ENCODE peak calls at places on chromosomes 12 and 14, in ten cellular contexts. N, U, B, M, S, V, L, Q, E and F are unnamed samples.

GRCh38 chr12:57775044-57775443 is 2.6 kb downstream of the EEF1AKMT3 start:
- DNase-seq in N (no peak), S (no peak), U (no peak), L (no peak), M (no peak), Q (no peak), E (no peak), B (no peak), V (no peak), F (no peak)

GRCh38 chr12:39780527-39781446 is 161.2 kb upstream of the ABCD2 start:
- DNase-seq in U (no peak), Q (no peak), S (no peak), M (no peak), N (no peak), V (no peak), B (no peak), L (no peak), E (no peak), F (no peak)

GRCh38 chr12:47236109-47236714 is 156.5 kb upstream of the AMIGO2 start:
- DNase-seq in V (no peak), M (peak; percentile 68), U (peak; percentile 88), S (no peak), E (no peak), L (no peak), Q (no peak), B (peak; percentile 90), N (no peak), F (no peak)

GRCh38 chr14:61566537-61567225 is 128.6 kb upstream of the HIF1A start:
- DNase-seq in V (no peak), B (peak; percentile 83), L (no peak), N (no peak), Q (no peak), S (no peak), E (no peak), U (peak; percentile 76), M (peak; percentile 66), F (no peak)

GRCh38 chr12:108967869-108968540 is 52.9 kb downstream of the SVOP start:
- DNase-seq in S (no peak), M (peak; percentile 9), U (no peak), Q (no peak), B (no peak), L (no peak), V (no peak), N (no peak), E (no peak), F (no peak)

GRCh38 chr12:3976351-3976938 is 103.2 kb upstream of the PARP11 start:
- DNase-seq in V (no peak), M (no peak), S (no peak), L (no peak), E (no peak), B (no peak), Q (no peak), U (no peak), N (no peak), F (no peak)

GRCh38 chr14:65238456-65238855 is 136.1 kb upstream of the MAX start:
- DNase-seq in U (peak; percentile 82), B (peak; percentile 91), M (peak; percentile 81), S (no peak), L (no peak), N (no peak), Q (no peak), E (no peak), V (no peak), F (no peak)

GRCh38 chr14:96905825-96906224 is 108.6 kb downstream of the VRK1 start:
- DNase-seq in S (no peak), L (no peak), E (no peak), N (no peak), M (no peak), B (no peak), U (no peak), V (no peak), Q (no peak), F (no peak)

GRCh38 chr14:72291908-72292688 is 359.9 kb downstream of the RGS6 start:
- DNase-seq in Q (peak; percentile 31), U (peak; percentile 58), L (no peak), N (peak; percentile 9), B (peak; percentile 3), M (no peak), S (peak; percentile 55), E (no peak), V (no peak), F (no peak)

GRCh38 chr14:68379510-68380303 is 413.2 kb downstream of the ZFP36L1 start:
- DNase-seq in Q (no peak), N (no peak), M (no peak), E (no peak), B (peak; percentile 86), L (no peak), U (no peak), V (no peak), S (no peak), F (peak; percentile 27)

GRCh38 chr12:100706029-100706428 is 88.5 kb upstream of the ANO4 start:
- DNase-seq in E (no peak), U (peak; percentile 92), V (no peak), Q (no peak), L (no peak), M (peak; percentile 93), N (peak; percentile 47), S (no peak), B (peak; percentile 80), F (no peak)

GRCh38 chr12:49170924-49171323 is 18.0 kb downstream of the TUBA1A start:
- DNase-seq in V (no peak), B (no peak), E (no peak), N (no peak), L (no peak), S (no peak), U (no peak), Q (no peak), M (no peak), F (no peak)

GRCh38 chr14:94143711-94144110 is 14.3 kb upstream of the IFI27L2 start:
- DNase-seq in S (no peak), Q (no peak), N (no peak), V (no peak), B (no peak), L (peak; percentile 43), E (no peak), U (no peak), M (no peak), F (no peak)

GRCh38 chr12:124402281-124403066 is 107.6 kb downstream of the RFLNA start:
- DNase-seq in Q (no peak), M (no peak), U (no peak), N (no peak), E (no peak), V (no peak), L (no peak), S (no peak), B (no peak), F (no peak)

GRCh38 chr12:113235976-113236375 is 14.7 kb downstream of the TPCN1 start:
- DNase-seq in N (no peak), V (no peak), Q (no peak), E (no peak), B (no peak), S (no peak), U (no peak), L (no peak), M (no peak), F (no peak)

GRCh38 chr12:108704527-108704926 is 26.8 kb downstream of the CORO1C start:
- DNase-seq in N (no peak), U (no peak), B (no peak), S (no peak), L (no peak), E (no peak), Q (no peak), V (no peak), M (no peak), F (no peak)

GRCh38 chr12:95908573-95908972 is 33.8 kb downstream of the CCDC38 start:
- DNase-seq in S (no peak), L (no peak), V (no peak), E (no peak), U (peak; percentile 52), Q (no peak), M (no peak), N (no peak), B (peak; percentile 30), F (no peak)

GRCh38 chr14:61334197-61334701 is 12.9 kb downstream of the PRKCH start:
- DNase-seq in N (no peak), L (no peak), V (no peak), S (no peak), B (no peak), E (no peak), M (no peak), Q (no peak), U (no peak), F (peak; percentile 44)

GRCh38 chr12:54579696-54580333 is 8.6 kb downstream of the PPP1R1A start:
- DNase-seq in E (peak; percentile 87), B (peak; percentile 27), S (peak; percentile 96), L (peak; percentile 94), Q (peak; percentile 66), M (peak; percentile 72), U (peak; percentile 57), V (peak; percentile 85), N (peak; percentile 8), F (peak; percentile 39)

GRCh38 chr12:1531654-1532366 is 62.6 kb downstream of the FBXL14 start:
- DNase-seq in N (no peak), L (peak; percentile 68), S (no peak), V (peak; percentile 50), E (no peak), U (no peak), B (no peak), Q (no peak), M (no peak), F (no peak)

GRCh38 chr12:76450690-76451089 is 102.5 kb upstream of the BBS10 start:
- DNase-seq in N (no peak), B (peak; percentile 92), E (no peak), V (no peak), S (no peak), U (peak; percentile 46), Q (no peak), L (no peak), M (peak; percentile 90), F (no peak)

GRCh38 chr14:99270491-99271287 is 1.3 kb downstream of the BCL11B start:
- DNase-seq in M (no peak), E (no peak), U (no peak), V (no peak), L (peak; percentile 76), Q (peak; percentile 57), S (peak; percentile 37), N (no peak), B (no peak), F (no peak)

GRCh38 chr12:1593232-1594044 is 943 bp downstream of the FBXL14 start:
- DNase-seq in Q (peak; percentile 54), E (peak; percentile 35), U (no peak), N (no peak), V (no peak), L (peak; percentile 84), M (peak; percentile 47), S (peak; percentile 28), B (no peak), F (peak; percentile 52)

GRCh38 chr12:100908501-100908900 is 113.9 kb downstream of the ANO4 start:
- DNase-seq in N (no peak), E (no peak), U (peak; percentile 88), L (no peak), Q (no peak), B (peak; percentile 75), V (no peak), M (peak; percentile 90), S (no peak), F (no peak)

GRCh38 chr12:117897379-117898161 is 71.2 kb downstream of the KSR2 start:
- DNase-seq in N (no peak), Q (no peak), B (no peak), U (no peak), V (no peak), L (no peak), M (no peak), S (no peak), E (no peak), F (no peak)